ENCODE peak calls at places on chromosomes 3 and 15, in ten cellular contexts. I, R, X, T, S, L, H, C, Y and E are unnamed samples.

GRCh38 chr15:87667643-87668042 is 588.9 kb downstream of the NTRK3 start:
- DNase-seq in C (no peak), R (no peak), T (no peak), S (no peak), I (no peak), Y (no peak), H (no peak), X (no peak), L (no peak), E (no peak)

GRCh38 chr3:150764607-150765366 is 1.8 kb upstream of the SIAH2 start:
- DNase-seq in I (no peak), C (no peak), Y (no peak), R (no peak), H (no peak), X (no peak), T (no peak), L (no peak), S (no peak), E (no peak)

GRCh38 chr3:131812433-131812832 is 222.4 kb downstream of the CPNE4 start:
- DNase-seq in C (no peak), I (no peak), Y (no peak), L (no peak), R (no peak), H (no peak), X (no peak), S (no peak), T (no peak), E (no peak)

GRCh38 chr15:66943456-66944095 is 121.8 kb upstream of the SMAD3 start:
- DNase-seq in S (peak; percentile 19), L (no peak), R (no peak), C (no peak), T (no peak), X (no peak), I (no peak), H (no peak), Y (no peak), E (no peak)

GRCh38 chr15:62569460-62570404 is 404.6 kb upstream of the C2CD4B start:
- DNase-seq in X (peak; percentile 36), R (no peak), H (peak; percentile 71), S (no peak), I (peak; percentile 75), T (peak; percentile 78), Y (no peak), C (no peak), L (no peak), E (no peak)

GRCh38 chr3:160278210-160278609 is 53.0 kb downstream of the C3orf80 start:
- DNase-seq in H (no peak), S (no peak), T (no peak), X (no peak), R (peak; percentile 3), Y (no peak), I (no peak), C (no peak), L (no peak), E (no peak)

GRCh38 chr3:16132926-16133325 is 41.6 kb upstream of the GALNT15 start:
- DNase-seq in H (peak; percentile 75), C (no peak), Y (no peak), S (no peak), X (no peak), R (peak; percentile 72), T (no peak), L (no peak), I (peak; percentile 38), E (no peak)

GRCh38 chr3:187963003-187963676 is 190.8 kb upstream of the LPP start:
- DNase-seq in Y (no peak), I (no peak), S (no peak), H (no peak), C (no peak), L (no peak), T (no peak), X (no peak), R (no peak), E (no peak)

GRCh38 chr3:27802425-27802824 is 80.3 kb upstream of the EOMES start:
- DNase-seq in X (no peak), C (no peak), S (no peak), T (no peak), I (no peak), L (no peak), H (no peak), R (no peak), Y (no peak), E (no peak)

GRCh38 chr3:9352917-9353823 is 9.7 kb upstream of the THUMPD3 start:
- DNase-seq in I (peak; percentile 72), H (peak; percentile 84), Y (peak; percentile 35), L (peak; percentile 58), S (peak; percentile 75), T (peak; percentile 60), R (peak; percentile 81), X (no peak), C (peak; percentile 41), E (peak; percentile 54)

GRCh38 chr3:156802827-156803606 is 23.1 kb upstream of the LEKR1 start:
- DNase-seq in I (no peak), X (no peak), L (no peak), Y (no peak), C (no peak), H (no peak), S (no peak), T (no peak), R (no peak), E (no peak)